ENCODE peak calls at places on chromosomes 6 and 20, in ten cellular contexts. S, M, U, H, V, L, J, T, N and W are unnamed samples.
A peak's percentile ranks its signal among the peaks of the same experiment; 100 is the strongest.

GRCh38 chr6:89057759-89058158 is 22.8 kb upstream of the PNRC1 start:
- DNase-seq in U (no peak), S (no peak), J (no peak), N (no peak), L (no peak), M (no peak), V (no peak), T (no peak), H (no peak), W (no peak)

GRCh38 chr20:31608256-31608980 is 3.3 kb downstream of the ID1 start:
- DNase-seq in M (peak; percentile 77), V (no peak), U (peak; percentile 81), T (peak; percentile 64), S (no peak), J (peak; percentile 74), H (peak; percentile 80), L (no peak), N (peak; percentile 70), W (peak; percentile 75)

GRCh38 chr6:26175428-26176181 is 88.4 kb downstream of the HFE start:
- DNase-seq in J (no peak), H (peak; percentile 77), V (no peak), M (no peak), N (no peak), L (no peak), S (peak; percentile 32), U (no peak), T (peak; percentile 54), W (peak; percentile 50)

GRCh38 chr20:50271674-50272412 is 81.2 kb downstream of the CEBPB start:
- DNase-seq in S (no peak), T (no peak), U (peak; percentile 72), N (no peak), V (no peak), L (no peak), J (peak; percentile 61), H (no peak), M (no peak), W (no peak)

GRCh38 chr6:85612690-85613474 is 19.2 kb upstream of the SNX14 start:
- DNase-seq in U (no peak), J (no peak), V (no peak), S (no peak), M (no peak), T (no peak), H (no peak), N (no peak), L (no peak), W (no peak)

GRCh38 chr6:105750089-105750488 is 336.0 kb upstream of the PRDM1 start:
- DNase-seq in T (no peak), U (no peak), S (no peak), J (no peak), L (no peak), M (no peak), V (no peak), N (no peak), H (no peak), W (no peak)

GRCh38 chr20:2873747-2874041 is 413 bp downstream of the PTPRA start:
- DNase-seq in S (peak; percentile 61), U (no peak), V (peak; percentile 25), H (peak; percentile 23), M (peak; percentile 56), N (no peak), T (peak; percentile 51), L (no peak), J (peak; percentile 42), W (no peak)

GRCh38 chr20:51631011-51631950 is 88.8 kb upstream of the NFATC2 start:
- DNase-seq in M (peak; percentile 53), L (peak; percentile 25), U (peak; percentile 55), N (peak; percentile 99), S (no peak), J (no peak), T (peak; percentile 48), V (no peak), H (peak; percentile 100), W (peak; percentile 97)

GRCh38 chr20:63737940-63738686 is 1.5 kb upstream of the SLC2A4RG start:
- DNase-seq in M (peak; percentile 64), U (no peak), V (no peak), J (peak; percentile 46), H (no peak), T (peak; percentile 42), L (no peak), S (no peak), N (no peak), W (no peak)

GRCh38 chr6:139474145-139475108 is 100.0 kb upstream of the CITED2 start:
- DNase-seq in J (peak; percentile 33), U (no peak), V (no peak), S (no peak), H (peak; percentile 26), T (peak; percentile 33), L (no peak), M (no peak), N (peak; percentile 34), W (peak; percentile 42)

DNA sequence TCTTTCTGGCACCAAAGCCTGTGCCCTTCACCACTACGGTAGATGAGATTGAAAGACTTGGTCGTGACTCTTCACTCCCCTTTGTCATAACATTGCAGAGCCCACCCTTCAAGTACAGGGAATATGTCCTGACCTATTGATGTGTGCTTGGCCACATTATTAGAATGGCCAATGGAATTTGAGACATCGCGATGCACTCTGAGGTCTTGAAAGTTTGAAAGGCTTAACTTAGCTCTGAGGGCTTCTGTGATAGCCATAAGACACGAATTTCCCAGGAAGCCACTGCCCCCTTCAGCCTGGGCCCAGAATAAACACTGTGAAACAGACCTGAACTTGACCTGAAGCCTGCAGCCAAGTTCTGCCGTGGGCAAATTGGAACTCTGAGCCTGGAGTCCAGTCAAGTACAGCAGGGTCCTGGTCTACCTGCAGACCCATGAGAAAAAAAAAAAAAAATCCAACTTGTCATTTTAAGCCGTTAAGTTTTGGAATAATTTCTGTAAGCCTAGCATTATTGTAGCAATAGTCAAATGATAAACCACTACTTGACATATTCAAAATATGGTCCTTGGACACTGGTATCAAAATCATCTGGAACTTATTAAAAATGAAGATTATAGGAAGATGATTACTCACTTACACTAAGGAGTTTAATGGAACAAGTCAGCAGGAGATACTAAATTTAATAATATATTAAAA is 36.9 kb upstream of the TRAF3IP2 start:
- DNase-seq in H (peak; percentile 69), V (no peak), T (peak; percentile 82), J (peak; percentile 52), U (peak; percentile 75), S (peak; percentile 28), N (peak; percentile 28), L (no peak), M (no peak), W (no peak)
- TF ChIP-seq CTCF in H (peak; percentile 65), V (no peak), T (peak; percentile 70), J (no peak), U (peak; percentile 79), S (peak; percentile 64), N (peak; percentile 29), L (peak; percentile 69), M (peak; percentile 34), W (peak; percentile 59)

DNA sequence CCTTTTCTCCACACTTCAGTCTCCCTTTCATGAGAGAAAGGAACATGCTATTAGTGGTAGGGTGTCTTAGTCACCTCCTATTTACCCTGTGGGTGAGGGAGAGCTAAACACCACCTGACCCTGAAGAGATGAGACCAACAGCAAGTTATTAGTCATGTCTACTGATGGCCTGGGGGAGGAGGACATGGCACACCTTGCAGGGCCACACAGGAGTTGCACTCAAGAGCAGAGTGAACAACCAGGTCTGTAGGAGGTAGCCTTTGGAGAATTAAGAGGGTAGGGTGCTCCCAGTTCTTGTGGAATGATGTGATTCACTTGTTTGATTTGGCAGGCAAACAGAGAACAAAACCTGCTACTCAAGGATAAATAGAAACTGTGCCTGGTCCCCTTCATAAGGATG is 82.7 kb upstream of the FABP7 start:
- DNase-seq in N (peak; percentile 87), J (no peak), M (no peak), V (no peak), L (no peak), U (no peak), T (no peak), H (peak; percentile 77), S (no peak), W (peak; percentile 22)
- TF ChIP-seq CTCF in N (no peak), J (no peak), M (no peak), V (no peak), L (no peak), U (no peak), T (no peak), H (no peak), S (no peak), W (no peak)

DNA sequence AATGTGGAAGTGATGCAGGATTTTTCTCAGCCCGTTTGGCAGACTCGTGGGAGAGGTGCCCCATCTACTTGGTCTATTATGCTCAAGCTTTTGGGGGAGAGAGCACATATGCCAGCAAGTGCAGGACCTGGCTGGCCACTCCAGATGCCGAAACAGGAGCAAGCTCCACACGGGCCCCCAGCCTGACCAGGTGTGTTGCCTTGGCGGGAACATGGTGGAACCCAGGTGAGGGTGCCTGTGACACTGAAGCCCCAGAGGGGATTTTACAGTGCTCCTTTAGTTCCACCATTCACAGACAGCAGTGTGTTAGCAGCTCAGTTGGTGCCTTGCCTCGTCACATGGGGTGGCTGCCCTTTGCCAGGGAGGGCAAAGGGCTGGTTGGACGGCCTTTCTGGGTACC is 798.9 kb downstream of the EYS start:
- DNase-seq in V (no peak), H (no peak), S (no peak), J (no peak), N (no peak), T (no peak), L (no peak), M (no peak), U (no peak), W (no peak)
- TF ChIP-seq CTCF in V (no peak), H (no peak), S (no peak), J (no peak), N (no peak), T (no peak), L (no peak), M (no peak), U (no peak), W (no peak)

GRCh38 chr20:45322952-45323383 is 14.9 kb upstream of the MATN4 start:
- DNase-seq in H (no peak), L (no peak), T (peak; percentile 69), V (no peak), S (no peak), M (no peak), U (peak; percentile 80), J (peak; percentile 77), N (no peak), W (no peak)
- TF ChIP-seq CTCF in H (peak; percentile 18), L (peak; percentile 41), T (peak; percentile 44), V (no peak), S (no peak), M (no peak), U (peak; percentile 49), J (no peak), N (peak; percentile 5), W (no peak)